ENCODE peak calls at places on chromosomes 3 and 15, in six cellular contexts. E is upper lobe of right lung, I is right cardiac atrium, G is HFF-Myc, Q is M059J, L is stromal cell of bone marrow. O is an unnamed sample.
A peak's percentile ranks its signal among the peaks of the same experiment; 100 is the strongest.

GRCh38 chr3:107861422-107861821 is 229.4 kb downstream of the CD47 start:
- DNase-seq in Q (no peak), I (no peak), E (no peak), L (no peak), G (no peak), O (no peak)

GRCh38 chr3:169759256-169759655 is 5.6 kb downstream of the TERC start:
- DNase-seq in E (no peak), L (no peak), Q (peak; percentile 66), G (peak; percentile 14), I (no peak), O (no peak)

GRCh38 chr15:57554063-57554820 is 37.5 kb upstream of the MYZAP start:
- DNase-seq in G (no peak), Q (no peak), L (no peak), E (no peak), I (peak; percentile 74), O (no peak)

GRCh38 chr3:15064299-15064834 is 748 bp downstream of the MRPS25 start:
- DNase-seq in I (no peak), E (no peak), Q (peak; percentile 15), G (no peak), L (no peak), O (no peak)

GRCh38 chr3:142943870-142944269 is 19.6 kb downstream of the PAQR9 start:
- DNase-seq in L (no peak), I (no peak), G (no peak), Q (no peak), E (no peak), O (no peak)

GRCh38 chr3:10762611-10763247 is 53.3 kb upstream of the SLC6A11 start:
- DNase-seq in G (no peak), L (no peak), I (no peak), Q (no peak), E (no peak), O (no peak)

GRCh38 chr15:88428053-88428452 is 39.1 kb downstream of the MRPL46 start:
- DNase-seq in E (no peak), Q (no peak), I (peak; percentile 37), L (no peak), G (no peak), O (no peak)

GRCh38 chr3:112931737-112932521 is 43.0 kb downstream of the CD200R1 start:
- DNase-seq in G (no peak), I (peak; percentile 26), L (no peak), E (no peak), Q (no peak), O (peak; percentile 51)

GRCh38 chr3:97662808-97663207 is 101.8 kb upstream of the ARL6 start:
- DNase-seq in I (no peak), E (no peak), G (no peak), Q (no peak), L (no peak), O (no peak)

GRCh38 chr15:74620636-74621545 is 5.3 kb downstream of the CLK3 start:
- DNase-seq in I (peak; percentile 82), E (peak; percentile 76), G (no peak), L (peak; percentile 53), Q (peak; percentile 46), O (no peak)

GRCh38 chr15:43873651-43874050 is 46.8 kb downstream of the WDR76 start:
- DNase-seq in G (no peak), I (no peak), E (no peak), L (no peak), Q (no peak), O (no peak)

GRCh38 chr3:143171141-143171651 is 51.6 kb downstream of the CHST2 start:
- DNase-seq in Q (peak; percentile 82), E (no peak), L (peak; percentile 33), G (no peak), I (no peak), O (no peak)

GRCh38 chr15:67290319-67290718 is 35.7 kb downstream of the IQCH start:
- DNase-seq in Q (no peak), G (no peak), E (no peak), I (no peak), L (peak; percentile 29), O (no peak)

GRCh38 chr3:100562224-100562857 is 47.1 kb upstream of the ADGRG7 start:
- DNase-seq in Q (peak; percentile 20), G (no peak), L (no peak), E (no peak), I (no peak), O (no peak)

GRCh38 chr15:42118650-42119531 is 24.5 kb upstream of the PLA2G4D start:
- DNase-seq in L (no peak), E (no peak), I (no peak), Q (no peak), G (no peak), O (no peak)

GRCh38 chr3:22013641-22014040 is 262.6 kb upstream of the ZNF385D start:
- DNase-seq in G (no peak), I (no peak), Q (no peak), E (no peak), L (no peak), O (no peak)